ENCODE peak calls at places on chromosomes 2 and 18, in nine cellular contexts. P is activated CD4-positive, CD25-positive, alpha-beta regulatory T cell; G is NCI-H748 treated with DMSO at 0.1 percent for 48 hours; K is HTR-8/SVneo; M is activated gamma-delta T cell treated with anti-CD3 and anti-CD28 coated beads, Interleukin-2, amount 50 U/mL, for 16 hours; N is NB4; X is HS-5; O is T-cell; V is GM20000. Y is an unnamed sample.

GRCh38 chr18:21262979-21263378 is 20.9 kb downstream of the GREB1L start:
- DNase-seq in P (no peak), G (no peak), K (no peak), M (no peak), N (no peak), X (no peak), O (no peak), V (no peak), Y (no peak)

GRCh38 chr2:28565720-28566295 is 69.9 kb downstream of the PLB1 start:
- DNase-seq in P (no peak), G (no peak), K (no peak), M (no peak), N (no peak), X (no peak), O (no peak), V (no peak), Y (no peak)

GRCh38 chr2:60347781-60348180 is 205.7 kb downstream of the BCL11A start:
- DNase-seq in P (no peak), G (no peak), K (no peak), M (no peak), N (no peak), X (no peak), O (no peak), V (no peak), Y (no peak)

GRCh38 chr2:238513346-238513745 is 86.6 kb downstream of the ASB1 start:
- DNase-seq in P (no peak), G (peak), K (peak), M (no peak), N (peak), X (no peak), O (no peak), V (peak), Y (peak)

GRCh38 chr2:24978661-24979060 is 6.9 kb upstream of the DNAJC27 start:
- DNase-seq in P (no peak), G (no peak), K (no peak), M (no peak), N (no peak), X (no peak), O (no peak), V (no peak), Y (no peak)

GRCh38 chr2:160222546-160223281 is 22.6 kb upstream of the ITGB6 start:
- DNase-seq in P (no peak), G (no peak), K (no peak), M (no peak), N (peak), X (no peak), O (no peak), V (no peak), Y (no peak)

GRCh38 chr2:103365071-103365470 is 603.2 kb downstream of the TMEM182 start:
- DNase-seq in P (no peak), G (no peak), K (no peak), M (no peak), N (no peak), X (no peak), O (no peak), V (no peak), Y (no peak)

GRCh38 chr2:203909946-203910476 is 26.6 kb upstream of the ICOS start:
- DNase-seq in P (no peak), G (no peak), K (no peak), M (no peak), N (no peak), X (no peak), O (no peak), V (no peak), Y (peak)

GRCh38 chr2:240520974-240521350 is 36.8 kb downstream of the ANKMY1 start:
- DNase-seq in P (no peak), G (no peak), K (no peak), M (no peak), N (no peak), X (no peak), O (no peak), V (no peak), Y (no peak)

GRCh38 chr18:76464281-76465259 is 30.5 kb downstream of the ZNF516 start:
- DNase-seq in P (no peak), G (no peak), K (no peak), M (no peak), N (no peak), X (no peak), O (no peak), V (no peak), Y (no peak)

GRCh38 chr2:65164379-65165023 is 34.6 kb upstream of the RAB1A start:
- DNase-seq in P (no peak), G (no peak), K (no peak), M (no peak), N (no peak), X (no peak), O (no peak), V (no peak), Y (no peak)

GRCh38 chr2:170815746-170816498 is 765 bp upstream of the GAD1 start:
- DNase-seq in P (peak), G (peak), K (peak), M (no peak), N (peak), X (no peak), O (peak), V (peak), Y (peak)

GRCh38 chr2:217804786-217805678 is 197.8 kb downstream of the TNS1 start:
- DNase-seq in P (no peak), G (no peak), K (no peak), M (no peak), N (no peak), X (no peak), O (no peak), V (no peak), Y (no peak)

GRCh38 chr2:234483568-234484251 is 13.2 kb downstream of the ARL4C start:
- DNase-seq in P (peak), G (no peak), K (no peak), M (peak), N (peak), X (no peak), O (peak), V (no peak), Y (no peak)

GRCh38 chr18:62186656-62187542 is at the start of the genes PIGN and RELCH:
- DNase-seq in P (peak), G (peak), K (peak), M (peak), N (peak), X (peak), O (peak), V (peak), Y (peak)

GRCh38 chr2:60306231-60306861 is 247.1 kb downstream of the BCL11A start:
- DNase-seq in P (no peak), G (no peak), K (no peak), M (no peak), N (no peak), X (no peak), O (no peak), V (no peak), Y (no peak)

GRCh38 chr2:367246-367645 is 79.4 kb upstream of the ALKAL2 start:
- DNase-seq in P (no peak), G (no peak), K (no peak), M (no peak), N (no peak), X (no peak), O (no peak), V (no peak), Y (no peak)

GRCh38 chr18:79510046-79510685 is 114.4 kb downstream of the NFATC1 start:
- DNase-seq in P (no peak), G (no peak), K (no peak), M (no peak), N (no peak), X (no peak), O (no peak), V (no peak), Y (no peak)

GRCh38 chr2:138147796-138148195 is 183.5 kb downstream of the HNMT start:
- DNase-seq in P (no peak), G (no peak), K (no peak), M (no peak), N (no peak), X (no peak), O (no peak), V (no peak), Y (no peak)

GRCh38 chr2:20666364-20667150 is at the start of gene GDF7:
- DNase-seq in P (no peak), G (no peak), K (peak), M (no peak), N (no peak), X (no peak), O (no peak), V (peak), Y (no peak)

GRCh38 chr2:169765523-169765922 is 31.9 kb downstream of the KLHL23 start:
- DNase-seq in P (no peak), G (no peak), K (no peak), M (no peak), N (no peak), X (peak), O (no peak), V (no peak), Y (no peak)

GRCh38 chr2:169072163-169072925 is 3.0 kb downstream of the DHRS9 start:
- DNase-seq in P (no peak), G (no peak), K (no peak), M (no peak), N (peak), X (no peak), O (no peak), V (no peak), Y (no peak)

GRCh38 chr2:120729410-120730052 is 6.1 kb upstream of the GLI2 start:
- DNase-seq in P (no peak), G (no peak), K (peak), M (no peak), N (no peak), X (peak), O (no peak), V (no peak), Y (peak)

GRCh38 chr2:24919977-24920812 is at the start of gene ADCY3:
- DNase-seq in P (peak), G (no peak), K (peak), M (peak), N (peak), X (no peak), O (peak), V (peak), Y (peak)

GRCh38 chr2:159084395-159085370 is 116.2 kb downstream of the TANC1 start:
- DNase-seq in P (no peak), G (no peak), K (no peak), M (no peak), N (no peak), X (no peak), O (no peak), V (no peak), Y (no peak)

GRCh38 chr2:172095905-172096660 is 6.6 kb downstream of the DLX2 start:
- DNase-seq in P (no peak), G (peak), K (no peak), M (no peak), N (no peak), X (no peak), O (no peak), V (peak), Y (no peak)

GRCh38 chr2:3244486-3244885 is 133.1 kb downstream of the EIPR1 start:
- DNase-seq in P (no peak), G (no peak), K (no peak), M (no peak), N (no peak), X (no peak), O (no peak), V (no peak), Y (no peak)